ENCODE peak calls at places on chromosomes 2 and 18, in eight cellular contexts. G, J, R, Y, E, P, X and H are unnamed samples.

GRCh38 chr2:46349115-46349547 is 51.9 kb downstream of the EPAS1 start:
- DNase-seq in G (no peak), J (no peak), R (no peak), Y (no peak), E (no peak), P (no peak), X (no peak), H (no peak)

GRCh38 chr2:169012812-169013627 is 18.1 kb downstream of the ABCB11 start:
- DNase-seq in G (no peak), J (no peak), R (no peak), Y (no peak), E (no peak), P (no peak), X (no peak), H (no peak)

GRCh38 chr2:229350117-229350805 is 79.2 kb upstream of the PID1 start:
- DNase-seq in G (no peak), J (no peak), R (no peak), Y (no peak), E (no peak), P (no peak), X (no peak), H (no peak)

GRCh38 chr2:163407296-163407695 is 328.5 kb downstream of the FIGN start:
- DNase-seq in G (no peak), J (no peak), R (no peak), Y (no peak), E (peak; percentile 70), P (no peak), X (no peak), H (no peak)

GRCh38 chr2:47205576-47206141 is 50.6 kb upstream of the STPG4 start:
- DNase-seq in G (no peak), J (no peak), R (no peak), Y (no peak), E (no peak), P (peak; percentile 52), X (no peak), H (peak; percentile 87)

GRCh38 chr18:30999186-30999585 is 43.4 kb downstream of the DSC3 start:
- DNase-seq in G (no peak), J (no peak), R (no peak), Y (no peak), E (no peak), P (no peak), X (no peak), H (no peak)

GRCh38 chr2:125070726-125071505 is 1045.8 kb downstream of the CNTNAP5 start:
- DNase-seq in G (no peak), J (no peak), R (no peak), Y (no peak), E (no peak), P (no peak), X (no peak), H (no peak)

GRCh38 chr2:85078536-85078935 is 54.7 kb upstream of the TCF7L1 start:
- DNase-seq in G (no peak), J (no peak), R (no peak), Y (no peak), E (no peak), P (no peak), X (no peak), H (no peak)

GRCh38 chr2:219630770-219631405 is 3.5 kb downstream of the SLC4A3 start:
- DNase-seq in G (no peak), J (no peak), R (no peak), Y (no peak), E (no peak), P (no peak), X (no peak), H (no peak)

GRCh38 chr2:164913640-164914346 is 41.5 kb downstream of the SLC38A11 start:
- DNase-seq in G (peak; percentile 36), J (no peak), R (no peak), Y (no peak), E (no peak), P (no peak), X (no peak), H (peak; percentile 61)